ENCODE peak calls at places on chromosome 2, in nine cellular contexts. U is EL; P is Ammon's horn; V is sciatic nerve; H is activated CD4-positive, CD25-positive, alpha-beta regulatory T cell; Q is AG04450; N is stromal cell of bone marrow; S is T-helper 2 cell; C is lower lobe of right lung. B is an unnamed sample.
A peak's percentile ranks its signal among the peaks of the same experiment; 100 is the strongest.

GRCh38 chr2:61423714-61424113 is 47.2 kb downstream of the USP34 start:
- DNase-seq in C (no peak), P (no peak), N (no peak), U (peak; percentile 52), Q (no peak), S (no peak), V (no peak), H (no peak), B (no peak)

GRCh38 chr2:133854603-133855200 is 286.4 kb upstream of the NCKAP5 start:
- DNase-seq in S (no peak), C (no peak), H (no peak), N (no peak), P (no peak), U (no peak), Q (no peak), V (no peak), B (no peak)

GRCh38 chr2:228689049-228689448 is 507.6 kb upstream of the SPHKAP start:
- DNase-seq in C (no peak), U (peak; percentile 32), P (no peak), Q (no peak), V (no peak), S (no peak), N (no peak), H (no peak), B (no peak)

GRCh38 chr2:121144111-121144510 is 140.9 kb downstream of the TFCP2L1 start:
- DNase-seq in C (no peak), H (no peak), Q (no peak), U (no peak), N (no peak), S (no peak), V (no peak), P (no peak), B (no peak)

GRCh38 chr2:229980440-229981184 is 58.3 kb downstream of the FBXO36 start:
- DNase-seq in N (peak; percentile 18), C (no peak), Q (peak; percentile 26), U (peak; percentile 75), V (no peak), H (no peak), P (peak; percentile 70), S (peak; percentile 44), B (peak; percentile 69)

GRCh38 chr2:47403829-47404228 is 873 bp downstream of the MSH2 start:
- DNase-seq in V (no peak), H (no peak), P (no peak), U (peak; percentile 11), C (no peak), S (no peak), N (no peak), Q (no peak), B (peak; percentile 27)

GRCh38 chr2:202249864-202250263 is 11.5 kb upstream of the SUMO1 start:
- DNase-seq in N (no peak), P (no peak), H (no peak), Q (no peak), S (no peak), C (no peak), U (no peak), V (no peak), B (no peak)

GRCh38 chr2:237864940-237865622 is 5.7 kb downstream of the RAMP1 start:
- DNase-seq in U (peak; percentile 73), Q (no peak), V (no peak), P (no peak), N (no peak), H (no peak), S (no peak), C (no peak), B (peak; percentile 63)

GRCh38 chr2:148664229-148664628 is 19.7 kb downstream of the EPC2 start:
- DNase-seq in N (no peak), Q (no peak), H (no peak), S (no peak), V (no peak), C (no peak), U (no peak), P (no peak), B (no peak)

GRCh38 chr2:146540271-146540932 is 1304.4 kb upstream of the ACVR2A start:
- DNase-seq in H (no peak), U (no peak), N (no peak), P (peak; percentile 5), Q (no peak), V (no peak), S (no peak), C (no peak), B (no peak)

GRCh38 chr2:28736034-28736433 is 15.6 kb upstream of the PPP1CB start:
- DNase-seq in U (no peak), N (peak; percentile 43), S (no peak), V (no peak), Q (no peak), P (peak; percentile 71), H (no peak), C (peak; percentile 68), B (peak; percentile 34)